ENCODE peak calls at places on chromosomes 3 and 15, in seven cellular contexts. H is GM12864, L is A549, Q is cardiac muscle cell, R is AG04450, N is astrocyte of the spinal cord, F is tibial artery. A is an unnamed sample.

GRCh38 chr3:184546252-184546651 is 15.3 kb upstream of the EPHB3 start:
- DNase-seq in N (no peak), L (no peak), H (no peak), F (peak), Q (no peak), R (no peak), A (no peak)

GRCh38 chr3:170081079-170081741 is 43.4 kb downstream of the GPR160 start:
- DNase-seq in H (no peak), N (peak), Q (peak), L (no peak), F (no peak), R (peak), A (no peak)

GRCh38 chr3:45677045-45677436 is 12.2 kb upstream of the SACM1L start:
- DNase-seq in F (peak), N (peak), Q (peak), R (no peak), L (peak), H (no peak), A (no peak)

GRCh38 chr15:42131006-42131405 is 25.4 kb downstream of the PLA2G4F start:
- DNase-seq in H (no peak), N (no peak), L (no peak), R (no peak), Q (no peak), F (no peak), A (no peak)

GRCh38 chr3:115960799-115961198 is 337.5 kb downstream of the GAP43 start:
- DNase-seq in N (no peak), H (no peak), L (no peak), Q (peak), F (no peak), R (no peak), A (no peak)

GRCh38 chr15:61715082-61715481 is 345.2 kb downstream of the VPS13C start:
- DNase-seq in L (no peak), R (no peak), N (peak), Q (no peak), H (no peak), F (no peak), A (no peak)

GRCh38 chr3:58047806-58048205 is 39.6 kb downstream of the FLNB start:
- DNase-seq in Q (peak), R (no peak), H (no peak), N (peak), L (no peak), F (no peak), A (peak)

GRCh38 chr15:85405467-85405866 is 25.1 kb downstream of the AKAP13 start:
- DNase-seq in H (no peak), F (no peak), L (no peak), N (no peak), Q (no peak), R (no peak), A (no peak)

GRCh38 chr15:91849749-91850161 is 3.8 kb upstream of the SLCO3A1 start:
- DNase-seq in F (no peak), R (no peak), H (no peak), N (peak), Q (peak), L (peak), A (no peak)

GRCh38 chr3:169923189-169923588 is 11.8 kb downstream of the SAMD7 start:
- DNase-seq in R (no peak), L (no peak), H (no peak), N (no peak), Q (peak), F (no peak), A (peak)

GRCh38 chr3:100730524-100730923 is 21.2 kb downstream of the TFG start:
- DNase-seq in N (no peak), L (no peak), F (no peak), H (no peak), Q (no peak), R (no peak), A (no peak)

GRCh38 chr3:53495091-53495517 is 693 bp downstream of the CACNA1D start:
- DNase-seq in F (no peak), H (no peak), L (no peak), N (no peak), Q (no peak), R (no peak), A (no peak)

GRCh38 chr15:64544450-64544849 is 84.1 kb downstream of the ZNF609 start:
- DNase-seq in L (no peak), Q (peak), N (no peak), F (no peak), H (no peak), R (no peak), A (no peak)

GRCh38 chr15:64549860-64550259 is 89.5 kb downstream of the ZNF609 start:
- DNase-seq in L (no peak), R (no peak), Q (no peak), F (no peak), H (no peak), N (no peak), A (no peak)

GRCh38 chr15:64552281-64552948 is 92.0 kb downstream of the ZNF609 start:
- DNase-seq in R (no peak), F (no peak), L (no peak), H (no peak), N (no peak), Q (no peak), A (no peak)

DNA sequence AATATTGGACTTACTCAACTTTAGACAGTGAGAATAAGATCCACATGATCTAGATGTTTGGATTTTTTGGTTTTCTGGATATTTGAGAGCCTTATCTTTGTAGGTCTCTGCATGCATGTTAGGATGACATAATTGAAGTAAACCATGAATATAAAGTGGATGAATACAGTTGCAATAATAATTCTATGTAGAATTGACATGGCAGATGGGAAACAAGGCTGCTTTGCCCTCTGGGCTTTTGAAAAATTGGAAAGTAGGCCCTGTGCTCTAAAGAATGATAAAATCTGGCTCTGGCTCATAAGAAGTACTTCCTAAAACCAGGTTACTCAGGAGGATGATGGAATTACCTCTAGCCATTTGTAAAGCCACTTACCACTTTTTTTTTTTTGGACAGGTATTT is 86.9 kb downstream of the ZNF609 start:
- DNase-seq in L (no peak), N (no peak), Q (no peak), F (no peak), R (no peak), H (no peak), A (no peak)
- H3K4me3 ChIP-seq in L (no peak), N (no peak), Q (no peak), F (no peak), R (no peak), H (no peak), A (no peak)

DNA sequence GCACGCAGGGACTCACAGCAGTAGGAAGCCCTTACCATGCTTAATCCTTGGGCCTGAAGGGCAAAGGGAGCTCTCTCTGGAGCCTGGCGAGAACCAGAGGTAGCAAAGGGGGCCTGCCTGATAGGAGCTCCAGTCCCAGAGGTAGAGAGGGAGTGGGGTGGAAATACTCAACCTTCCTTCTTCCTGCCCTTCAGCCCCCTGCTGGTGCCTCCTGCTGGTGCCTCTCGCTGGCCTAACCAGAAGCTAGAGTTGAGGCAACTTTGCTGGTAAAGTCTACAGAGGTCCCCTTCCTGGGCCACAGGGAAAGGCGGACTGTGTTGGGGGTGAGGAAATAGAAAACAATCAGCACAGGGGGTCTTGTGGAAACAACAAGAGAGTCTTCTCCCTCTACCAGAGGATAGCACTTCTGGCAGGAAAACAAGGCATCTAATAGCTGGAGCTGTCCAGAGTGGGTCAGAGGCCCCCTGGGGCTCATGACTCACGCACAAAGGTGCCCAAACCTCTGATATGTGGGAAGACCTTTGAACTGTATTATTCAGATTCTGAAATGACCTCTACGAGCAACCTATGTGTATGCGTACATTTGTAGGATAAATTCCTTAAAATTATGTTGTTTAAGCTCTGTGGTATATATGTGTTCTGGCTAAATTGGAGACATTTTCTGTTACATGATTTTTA is 133.8 kb downstream of the LRRC28 start:
- DNase-seq in R (no peak), L (no peak), H (no peak), F (no peak), Q (peak), N (peak), A (no peak)
- TF ChIP-seq CTCF in R (no peak), L (no peak), H (peak), F (no peak), Q (peak), N (peak), A (peak)

DNA sequence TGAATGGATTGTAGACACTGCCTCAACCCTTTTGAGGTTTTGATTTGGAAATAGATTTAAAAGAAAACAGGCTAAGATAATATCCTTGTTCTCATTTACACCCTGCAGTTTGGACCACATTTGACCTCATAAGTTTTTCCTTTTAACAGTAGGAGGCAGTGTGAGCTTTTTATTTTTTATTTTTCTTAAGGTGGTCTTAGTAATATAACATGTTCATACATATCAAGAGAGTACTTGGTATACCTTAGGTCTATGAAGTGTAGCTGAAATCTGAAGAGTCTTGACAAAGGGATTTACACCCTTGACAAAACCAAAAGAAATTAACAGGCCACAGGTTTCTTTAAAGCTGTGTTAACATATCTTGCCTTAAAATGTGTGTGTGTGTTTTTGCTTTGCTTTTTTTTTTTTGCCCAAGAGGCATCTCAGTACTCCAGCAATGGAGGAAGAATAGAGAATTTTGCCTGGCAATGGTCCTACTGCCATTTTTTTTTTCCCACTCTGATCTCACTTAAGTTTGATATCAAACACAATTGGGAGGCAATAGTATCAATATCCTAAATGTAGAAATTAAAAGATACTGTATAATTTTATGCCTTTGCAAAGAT is 3.3 kb downstream of the RAP2B start:
- DNase-seq in H (no peak), N (peak), F (no peak), R (no peak), L (no peak), Q (peak), A (no peak)
- H3K4me3 ChIP-seq in H (no peak), N (peak), F (peak), R (peak), L (peak), Q (no peak), A (peak)

GRCh38 chr15:38854506-38854905 is 289.9 kb upstream of the RASGRP1 start:
- DNase-seq in Q (no peak), N (no peak), F (no peak), R (no peak), L (no peak), H (no peak), A (no peak)

GRCh38 chr15:38857814-38858213 is 293.2 kb upstream of the RASGRP1 start:
- DNase-seq in Q (no peak), F (no peak), N (no peak), L (no peak), H (no peak), R (no peak), A (no peak)

GRCh38 chr15:38859574-38859973 is 295.0 kb upstream of the RASGRP1 start:
- DNase-seq in R (no peak), H (no peak), Q (no peak), L (no peak), F (no peak), N (no peak), A (no peak)

GRCh38 chr15:38853608-38854007 is 289.0 kb upstream of the RASGRP1 start:
- DNase-seq in H (no peak), L (no peak), R (no peak), Q (peak), N (no peak), F (no peak), A (no peak)
- TF ChIP-seq CTCF in H (peak), L (no peak), R (peak), Q (peak), N (peak), F (no peak), A (peak)

GRCh38 chr15:94229591-94230365 is 1.6 kb upstream of the MCTP2 start:
- DNase-seq in N (no peak), F (no peak), L (no peak), H (peak), R (no peak), Q (no peak), A (no peak)
- H3K4me3 ChIP-seq in N (no peak), F (no peak), L (no peak), H (no peak), R (no peak), Q (no peak), A (no peak)

GRCh38 chr3:148955544-148956346 is 35.6 kb upstream of the GYG1 start:
- DNase-seq in Q (peak), H (no peak), F (peak), L (peak), N (peak), R (peak), A (peak)
- TF ChIP-seq CTCF in Q (peak), H (peak), F (peak), L (peak), N (peak), R (peak), A (peak)

DNA sequence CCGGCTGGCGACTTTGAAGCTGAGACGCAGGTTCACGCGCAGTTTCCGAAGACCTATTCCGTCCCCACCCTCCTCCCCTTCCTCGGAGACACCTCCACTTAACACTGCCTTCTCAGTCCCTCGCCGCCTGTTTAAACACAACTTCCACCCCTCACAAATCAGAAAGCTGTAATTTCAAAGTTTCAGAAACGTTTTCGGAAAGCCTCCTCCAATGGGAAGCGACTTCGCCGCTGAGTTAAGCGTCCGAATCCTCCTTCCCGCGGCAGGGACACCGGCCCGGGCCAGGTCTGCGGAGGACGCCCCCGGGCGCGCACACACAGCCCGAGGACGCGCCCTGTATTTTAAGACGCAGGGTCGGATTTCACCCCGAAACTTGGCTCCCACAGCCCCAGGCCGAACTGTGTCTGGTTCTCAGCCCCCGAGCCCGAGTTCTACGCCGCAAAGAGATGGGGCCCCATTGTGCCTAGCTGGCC is 554 bp upstream of the LRRN1 start:
- DNase-seq in L (no peak), F (no peak), H (no peak), N (no peak), R (no peak), Q (no peak), A (no peak)
- H3K4me3 ChIP-seq in L (peak), F (peak), H (peak), N (peak), R (no peak), Q (peak), A (no peak)

GRCh38 chr3:192915306-192915705 is 2.4 kb downstream of the MB21D2 start:
- DNase-seq in N (peak), H (no peak), F (no peak), R (no peak), Q (peak), L (no peak), A (peak)
- TF ChIP-seq CTCF in N (peak), H (peak), F (no peak), R (peak), Q (peak), L (no peak), A (peak)

DNA sequence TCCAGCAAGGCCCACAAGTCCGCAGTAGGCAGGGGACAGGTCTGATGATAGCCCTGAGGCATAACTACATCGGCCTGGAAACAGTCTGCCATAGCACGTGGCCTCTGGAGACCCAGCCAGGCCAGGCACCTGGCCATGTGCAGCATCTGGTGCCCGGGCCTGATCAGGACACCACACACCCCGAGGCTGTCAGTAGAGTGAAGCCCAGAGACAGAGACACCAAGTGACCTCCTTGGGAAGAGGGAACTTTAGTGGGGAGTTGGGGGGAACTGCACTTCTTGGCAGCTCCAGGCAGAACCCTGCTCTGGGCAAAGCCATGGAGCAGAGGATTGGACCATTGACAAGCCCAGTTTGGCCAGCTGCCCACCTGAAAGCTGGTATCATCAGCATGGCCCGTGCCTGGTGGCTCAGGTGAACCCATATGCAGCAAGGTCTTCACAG is 1.2 kb downstream of the SHISA5 start:
- DNase-seq in F (peak), H (no peak), L (no peak), N (no peak), Q (no peak), R (no peak), A (no peak)
- H3K4me3 ChIP-seq in F (peak), H (no peak), L (no peak), N (peak), Q (no peak), R (peak), A (no peak)

GRCh38 chr3:69088033-69088432 is 3.3 kb downstream of the ARL6IP5 start:
- DNase-seq in L (peak), R (no peak), H (no peak), F (no peak), N (peak), Q (peak), A (no peak)
- TF ChIP-seq CTCF in L (no peak), R (peak), H (no peak), F (no peak), N (no peak), Q (no peak), A (no peak)

A was measured in HFF-Myc.